ENCODE peak calls at places on chromosomes 1 and 21, in seven cellular contexts. J is cardiac muscle cell, V is Panc1, P is brain microvascular endothelial cell, Z is PC-9, C is body of pancreas, K is Peyer's patch. L is an unnamed sample.

GRCh38 chr1:41418868-41419583 is 57.8 kb downstream of the FOXO6 start:
- DNase-seq in J (no peak), V (peak; percentile 53), P (peak; percentile 79), K (no peak), Z (peak; percentile 97), C (peak; percentile 93), L (peak; percentile 92)

GRCh38 chr1:101820080-101820479 is 176.6 kb downstream of the OLFM3 start:
- DNase-seq in P (peak; percentile 4), V (no peak), C (no peak), Z (no peak), K (no peak), J (peak; percentile 61), L (peak; percentile 34)

GRCh38 chr21:44865561-44866280 is 7.8 kb downstream of the PTTG1IP start:
- DNase-seq in Z (no peak), K (no peak), V (no peak), P (no peak), C (no peak), J (no peak), L (no peak)

GRCh38 chr1:53298163-53298685 is 29.6 kb downstream of the LRP8 start:
- DNase-seq in K (no peak), C (no peak), P (no peak), Z (no peak), J (no peak), V (no peak), L (no peak)

GRCh38 chr1:54409156-54410142 is 3.3 kb upstream of the SSBP3 start:
- DNase-seq in K (no peak), V (no peak), Z (no peak), C (no peak), J (no peak), P (no peak), L (no peak)

GRCh38 chr1:226425431-226426031 is 17.6 kb upstream of the PARP1 start:
- DNase-seq in K (peak; percentile 60), C (no peak), Z (no peak), V (no peak), J (no peak), P (no peak), L (no peak)

GRCh38 chr1:3022976-3023375 is 1.7 kb downstream of the ACTRT2 start:
- DNase-seq in P (no peak), Z (no peak), J (no peak), V (no peak), K (no peak), C (no peak), L (no peak)

GRCh38 chr1:93846151-93846928 is 32.7 kb downstream of the DNTTIP2 start:
- DNase-seq in C (peak; percentile 91), V (no peak), P (peak; percentile 79), J (peak; percentile 91), K (peak; percentile 92), Z (peak; percentile 77), L (peak; percentile 52)

GRCh38 chr21:34935452-34935851 is 113.7 kb downstream of the RUNX1 start:
- DNase-seq in C (no peak), J (no peak), P (no peak), K (no peak), Z (no peak), V (no peak), L (peak; percentile 79)

GRCh38 chr1:66353207-66353606 is 180.7 kb upstream of the SGIP1 start:
- DNase-seq in V (no peak), K (no peak), Z (no peak), P (no peak), C (no peak), J (no peak), L (no peak)

GRCh38 chr1:236060286-236060685 is 4.6 kb downstream of the NID1 start:
- DNase-seq in C (no peak), K (no peak), Z (no peak), J (no peak), P (no peak), V (no peak), L (no peak)

GRCh38 chr1:240652554-240652953 is 40.6 kb upstream of the GREM2 start:
- DNase-seq in C (no peak), J (no peak), V (no peak), Z (no peak), P (no peak), K (no peak), L (no peak)

GRCh38 chr1:59805564-59805963 is 9.2 kb upstream of the HOOK1 start:
- DNase-seq in C (no peak), P (no peak), J (no peak), Z (no peak), V (no peak), K (no peak), L (no peak)

GRCh38 chr1:218439541-218440295 is 94.6 kb downstream of the TGFB2 start:
- DNase-seq in V (no peak), C (no peak), P (no peak), Z (no peak), K (no peak), J (no peak), L (no peak)

GRCh38 chr1:2545754-2546514 is 10.2 kb upstream of the TNFRSF14 start:
- DNase-seq in P (peak; percentile 51), V (no peak), Z (peak; percentile 74), C (peak; percentile 96), K (peak; percentile 96), J (peak; percentile 93), L (peak; percentile 45)

GRCh38 chr1:8603220-8603616 is 214.2 kb downstream of the RERE start:
- DNase-seq in K (no peak), J (no peak), C (no peak), Z (no peak), V (no peak), P (no peak), L (no peak)

GRCh38 chr1:109910123-109910962 is at the start of gene CSF1:
- DNase-seq in Z (peak; percentile 53), V (no peak), K (peak; percentile 61), C (peak; percentile 79), J (peak; percentile 72), P (peak; percentile 76), L (no peak)

GRCh38 chr1:192788184-192788583 is 20.7 kb upstream of the RGS2 start:
- DNase-seq in J (peak; percentile 12), Z (no peak), P (peak; percentile 87), K (no peak), V (peak; percentile 4), C (no peak), L (peak; percentile 37)

GRCh38 chr1:17196496-17197180 is 8.3 kb upstream of the PADI1 start:
- DNase-seq in Z (no peak), C (no peak), V (no peak), K (no peak), P (no peak), J (no peak), L (no peak)

GRCh38 chr1:25641329-25641725 is 24.7 kb downstream of the MAN1C1 start:
- DNase-seq in J (no peak), V (no peak), Z (no peak), C (no peak), K (no peak), P (no peak), L (no peak)

GRCh38 chr1:38052750-38053415 is 6.3 kb upstream of the POU3F1 start:
- DNase-seq in K (peak; percentile 67), P (no peak), Z (no peak), C (no peak), V (no peak), J (no peak), L (no peak)

GRCh38 chr1:98661544-98662353 is at the start of gene SNX7:
- DNase-seq in J (peak; percentile 92), Z (peak; percentile 67), P (peak; percentile 50), V (no peak), K (peak; percentile 20), C (peak; percentile 89), L (peak; percentile 53)

GRCh38 chr21:25995283-25995682 is 175.3 kb downstream of the APP start:
- DNase-seq in C (no peak), K (no peak), J (no peak), V (no peak), Z (no peak), P (no peak), L (no peak)

GRCh38 chr1:159010398-159010797 is 691 bp downstream of the IFI16 start:
- DNase-seq in V (no peak), P (no peak), K (no peak), Z (no peak), C (no peak), J (no peak), L (no peak)

GRCh38 chr1:169483500-169483966 is 2.2 kb downstream of the SLC19A2 start:
- DNase-seq in J (peak; percentile 43), C (peak; percentile 68), K (no peak), P (no peak), V (no peak), Z (no peak), L (peak; percentile 70)

DNA sequence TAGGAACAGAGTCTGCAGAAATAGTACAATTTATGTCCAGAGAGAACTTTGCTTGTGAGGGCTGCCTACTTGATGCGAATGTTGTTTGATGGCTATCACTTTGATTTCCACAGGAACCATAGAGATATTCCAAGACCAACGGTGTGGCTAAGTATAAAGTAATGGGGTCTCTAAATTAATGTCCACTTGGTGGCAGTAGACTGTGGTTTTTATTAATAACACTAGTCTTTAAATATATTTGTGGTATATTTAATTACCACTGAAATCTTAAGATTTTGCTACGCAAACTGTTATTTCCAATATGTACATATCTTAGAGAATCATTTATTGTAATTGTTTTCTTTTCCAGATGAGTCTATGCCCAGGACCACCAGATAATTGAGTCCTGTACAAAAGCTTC is 647.9 kb downstream of the PLA2G4A start:
- DNase-seq in J (peak; percentile 37), Z (no peak), P (no peak), K (no peak), C (no peak), V (no peak), L (peak; percentile 16)
- TF ChIP-seq CTCF in J (peak; percentile 42), Z (peak; percentile 61), P (peak; percentile 27), K (no peak), C (peak; percentile 31), V (peak; percentile 19), L (peak; percentile 9)

DNA sequence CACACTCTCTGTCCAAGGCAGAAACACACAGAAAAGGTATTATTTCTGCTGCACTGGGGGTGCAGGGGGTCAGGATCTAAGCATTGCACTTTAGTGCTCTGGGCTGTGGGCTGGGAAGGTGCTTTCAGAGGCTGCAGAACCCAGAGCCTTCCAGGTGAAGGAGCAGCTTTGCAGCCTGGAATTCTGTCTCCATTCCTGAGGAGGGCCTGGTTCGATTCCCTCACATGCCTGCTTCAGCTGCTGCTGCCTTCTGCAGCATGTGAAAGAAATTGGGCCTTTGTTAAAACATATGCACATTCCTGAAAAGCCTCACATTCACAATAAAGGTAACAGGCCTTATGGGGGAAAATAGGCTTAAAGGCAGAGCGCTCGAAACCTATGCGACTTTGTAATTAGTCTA is 35.9 kb downstream of the VTCN1 start:
- DNase-seq in J (no peak), V (no peak), C (no peak), P (no peak), K (no peak), Z (no peak), L (no peak)
- H3K36me3 ChIP-seq in J (no peaks in the 10 kb centered on the region), V (no peaks in the 10 kb centered on the region), C (no peaks in the 10 kb centered on the region), P (no peaks in the 10 kb centered on the region), K (no peaks in the 10 kb centered on the region), Z (no peaks in the 10 kb centered on the region), L (no peaks in the 10 kb centered on the region)

GRCh38 chr1:71721532-71721931 is 560.8 kb downstream of the NEGR1 start:
- DNase-seq in C (no peak), J (no peak), Z (no peak), P (no peak), V (no peak), K (no peak), L (no peak)
- TF ChIP-seq CTCF in C (no peak), J (no peak), Z (no peak), P (no peak), V (no peak), K (no peak), L (no peak)

DNA sequence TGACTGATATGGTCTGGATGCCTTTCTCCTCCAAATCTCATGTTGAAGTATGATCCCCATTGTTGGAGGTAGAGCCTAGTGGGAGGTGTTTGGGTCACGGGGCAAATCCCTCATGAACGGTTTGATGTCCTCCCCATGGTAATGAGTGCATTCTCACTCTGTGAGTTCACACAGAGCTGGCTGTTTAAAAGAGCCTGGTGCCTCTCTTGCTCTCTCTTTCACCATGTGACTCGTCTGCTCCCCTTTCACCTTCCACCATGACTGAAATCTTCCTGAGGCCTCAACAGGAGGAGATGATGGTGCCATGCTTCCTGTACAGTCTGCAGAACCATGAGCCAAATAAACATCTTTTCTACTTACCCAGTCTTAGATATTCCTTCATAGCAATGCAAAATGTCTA is 30.2 kb downstream of the ALDH9A1 start:
- DNase-seq in J (no peak), Z (no peak), K (no peak), V (no peak), P (no peak), C (no peak), L (no peak)
- H3K36me3 ChIP-seq in J (peaks cover 45% of the 10 kb centered on the region), Z (peaks cover under 1% of the 10 kb centered on the region), K (no peaks in the 10 kb centered on the region), V (peaks cover 10% of the 10 kb centered on the region), P (peaks cover 47% of the 10 kb centered on the region), C (no peaks in the 10 kb centered on the region), L (peaks cover 10% of the 10 kb centered on the region)